ENCODE peak calls at places on chromosomes 11 and 22, in five cellular contexts. Z is NT2/D1, D is IMR-90, U is PC-3, K is neuronal stem cell. G is an unnamed sample. For H3K4me1, the result is how much of the 10 kb centered on the place peaks cover.

GRCh38 chr11:134252539-134253188 is 488 bp downstream of the THYN1 start:
- DNase-seq in Z (no peak), D (peak), U (peak), K (peak), G (peak)

GRCh38 chr11:9740202-9740881 is 76.5 kb downstream of the SWAP70 start:
- DNase-seq in Z (no peak), D (no peak), U (peak), K (no peak), G (no peak)

GRCh38 chr11:125443767-125444311 is 52.2 kb downstream of the FEZ1 start:
- DNase-seq in Z (peak), D (no peak), U (no peak), K (peak), G (no peak)

GRCh38 chr11:57306156-57306876 is 18.4 kb downstream of the TNKS1BP1 start:
- DNase-seq in Z (no peak), D (peak), U (no peak), K (no peak), G (no peak)

GRCh38 chr22:20106849-20107237 is 9.1 kb upstream of the RANBP1 start:
- DNase-seq in Z (no peak), D (no peak), U (no peak), K (no peak), G (no peak)

GRCh38 chr11:60914620-60915249 is 777 bp downstream of the TMEM109 start:
- DNase-seq in Z (no peak), D (peak), U (peak), K (no peak), G (peak)

GRCh38 chr11:69921429-69922014 is 102.3 kb upstream of the FGF3 start:
- DNase-seq in Z (no peak), D (no peak), U (no peak), K (no peak), G (no peak)

GRCh38 chr11:95084509-95084908 is 5.1 kb upstream of the ENDOD1 start:
- DNase-seq in Z (no peak), D (peak), U (peak), K (no peak), G (peak)

GRCh38 chr11:132655187-132655855 is 877.0 kb downstream of the OPCML start:
- DNase-seq in Z (no peak), D (no peak), U (no peak), K (no peak), G (no peak)

GRCh38 chr22:20052309-20053250 is 27.5 kb upstream of the DGCR8 start:
- DNase-seq in Z (no peak), D (no peak), U (no peak), K (no peak), G (no peak)

GRCh38 chr11:64331569-64332371 is 8.2 kb upstream of the CCDC88B start:
- DNase-seq in Z (no peak), D (peak), U (peak), K (no peak), G (peak)

GRCh38 chr11:69048056-69048717 is 545 bp upstream of the TPCN2 start:
- DNase-seq in Z (no peak), D (no peak), U (peak), K (no peak), G (no peak)

GRCh38 chr11:61923166-61924015 is 6.0 kb upstream of the RAB3IL1 start:
- DNase-seq in Z (peak), D (peak), U (no peak), K (no peak), G (peak)

GRCh38 chr11:43923327-43924111 is 18.9 kb upstream of the C11orf96 start:
- DNase-seq in Z (no peak), D (peak), U (peak), K (no peak), G (peak)

GRCh38 chr11:63918576-63919171 is 1.7 kb upstream of the RCOR2 start:
- DNase-seq in Z (no peak), D (no peak), U (no peak), K (no peak), G (no peak)

GRCh38 chr11:76770642-76771445 is 12.3 kb upstream of the TSKU start:
- DNase-seq in Z (peak), D (peak), U (peak), K (no peak), G (peak)

GRCh38 chr22:44099696-44100095 is 75.6 kb downstream of the PARVB start:
- DNase-seq in Z (no peak), D (no peak), U (no peak), K (no peak), G (no peak)

GRCh38 chr11:70542406-70542805 is 144.1 kb downstream of the CTTN start:
- DNase-seq in Z (no peak), D (no peak), U (no peak), K (no peak), G (no peak)

GRCh38 chr22:20761536-20761935 is 12.4 kb upstream of the SERPIND1 start:
- DNase-seq in Z (no peak), D (peak), U (no peak), K (no peak), G (peak)

GRCh38 chr11:107468596-107468995 is 11.0 kb upstream of the CWF19L2 start:
- DNase-seq in Z (no peak), D (peak), U (no peak), K (no peak), G (no peak)

GRCh38 chr11:96227244-96227643 is 115.8 kb downstream of the MAML2 start:
- DNase-seq in Z (no peak), D (no peak), U (no peak), K (no peak), G (peak)

GRCh38 chr11:95042239-95042638 is 7.0 kb upstream of the KDM4F start:
- DNase-seq in Z (no peak), D (no peak), U (no peak), K (no peak), G (no peak)

GRCh38 chr11:82989628-82990404 is 81.9 kb downstream of the RAB30 start:
- DNase-seq in Z (no peak), D (no peak), U (no peak), K (peak), G (no peak)

GRCh38 chr22:31950226-31950625 is 5.9 kb downstream of the YWHAH start:
- DNase-seq in Z (no peak), D (no peak), U (no peak), K (no peak), G (peak)

GRCh38 chr11:2885676-2886081 is at the start of gene CDKN1C:
- DNase-seq in Z (no peak), D (peak), U (peak), K (peak), G (peak)

GRCh38 chr11:116243975-116244374 is 528.8 kb downstream of the BUD13 start:
- DNase-seq in Z (no peak), D (no peak), U (no peak), K (no peak), G (no peak)

GRCh38 chr11:19076744-19077589 is 16.4 kb upstream of the MRGPRX2 start:
- DNase-seq in Z (no peak), D (peak), U (peak), K (peak), G (peak)

GRCh38 chr11:28464252-28464867 is 356.2 kb downstream of the METTL15 start:
- DNase-seq in Z (no peak), D (peak), U (no peak), K (no peak), G (peak)

GRCh38 chr22:50189184-50189848 is 3.6 kb downstream of the TRABD start:
- DNase-seq in Z (no peak), D (no peak), U (no peak), K (no peak), G (no peak)
- H3K9ac ChIP-seq in Z (no peak), D (no peak), U (no peak), K (peak), G (peak)

GRCh38 chr22:48425091-48425506 is 1402.6 kb downstream of the BRD1 start:
- DNase-seq in Z (no peak), D (no peak), U (no peak), K (no peak), G (no peak)
- H3K4me3 ChIP-seq in Z (no peak), D (no peak), U (no peak), K (no peak), G (no peak)

GRCh38 chr22:40480996-40481395 is 110.6 kb downstream of the SGSM3 start:
- DNase-seq in Z (no peak), D (no peak), U (no peak), K (no peak), G (no peak)
- H3K4me1 ChIP-seq in Z (under half), D (under half), U (under half), K (under half), G (under half)

GRCh38 chr22:29041408-29041807 is 20.2 kb downstream of the C22orf31 start:
- DNase-seq in Z (no peak), D (peak), U (no peak), K (no peak), G (peak)

GRCh38 chr22:29043906-29044575 is 17.6 kb downstream of the C22orf31 start:
- DNase-seq in Z (no peak), D (peak), U (peak), K (no peak), G (peak)

GRCh38 chr22:29040385-29041275 is 21.0 kb downstream of the C22orf31 start:
- DNase-seq in Z (peak), D (peak), U (peak), K (peak), G (peak)

GRCh38 chr22:29048822-29049654 is 12.6 kb downstream of the C22orf31 start:
- DNase-seq in Z (no peak), D (no peak), U (no peak), K (no peak), G (no peak)

DNA sequence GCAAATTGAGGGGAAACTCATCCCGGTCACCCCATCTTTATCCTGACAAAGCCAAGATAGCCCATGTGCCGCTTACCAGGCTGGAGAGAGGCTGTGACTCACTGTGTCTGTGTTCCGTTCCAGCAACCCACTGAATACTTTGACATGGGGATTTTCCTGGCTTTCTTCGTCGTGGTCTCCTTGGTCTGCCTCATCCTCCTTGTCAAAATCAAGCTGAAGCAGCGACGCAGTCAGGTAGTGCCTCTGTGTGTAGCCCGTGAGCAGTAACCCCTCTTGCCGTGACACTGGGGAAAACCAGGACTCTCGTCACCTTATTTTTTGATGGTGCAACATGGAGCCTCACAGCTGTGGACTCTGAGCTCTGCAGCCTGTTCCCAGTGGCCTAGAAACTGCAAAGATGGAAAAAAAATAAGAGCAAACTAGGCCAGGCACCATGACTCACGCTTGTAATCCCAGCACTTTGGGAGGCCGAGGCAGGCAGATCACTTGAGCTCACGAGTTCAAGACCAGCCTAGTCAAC is 16.9 kb downstream of the C22orf31 start:
- DNase-seq in Z (no peak), D (peak), U (no peak), K (no peak), G (peak)
- H3K9ac ChIP-seq in Z (no peak), D (no peak), U (no peak), K (no peak), G (peak)

DNA sequence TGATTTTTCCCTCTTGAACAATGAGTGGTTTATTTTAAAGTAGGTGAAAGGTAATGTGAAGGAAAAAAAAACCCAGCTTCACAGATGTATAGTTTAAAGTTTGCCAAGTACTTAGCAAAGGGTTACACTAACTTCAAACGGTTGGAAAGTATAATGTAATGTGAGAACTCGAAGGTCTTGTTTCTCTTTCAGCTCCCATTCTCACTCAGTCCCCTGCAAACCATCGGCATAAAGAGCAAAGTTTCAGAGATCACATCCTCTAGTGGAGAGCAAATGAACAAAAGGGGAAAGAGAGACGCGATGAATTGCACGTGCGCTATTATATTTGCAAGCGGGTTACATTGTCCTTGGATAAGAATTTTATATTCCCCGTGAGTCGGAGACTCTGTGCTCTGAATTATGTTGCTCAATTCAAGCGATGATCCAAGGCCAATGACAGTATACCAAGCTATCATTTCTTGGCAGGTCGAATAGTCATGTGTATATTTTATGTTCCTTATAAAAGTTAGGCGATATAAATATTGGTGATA is 37.6 kb upstream of the BIRC3 start:
- DNase-seq in Z (no peak), D (peak), U (peak), K (no peak), G (peak)
- H3K4me3 ChIP-seq in Z (no peak), D (peak), U (peak), K (no peak), G (peak)

DNA sequence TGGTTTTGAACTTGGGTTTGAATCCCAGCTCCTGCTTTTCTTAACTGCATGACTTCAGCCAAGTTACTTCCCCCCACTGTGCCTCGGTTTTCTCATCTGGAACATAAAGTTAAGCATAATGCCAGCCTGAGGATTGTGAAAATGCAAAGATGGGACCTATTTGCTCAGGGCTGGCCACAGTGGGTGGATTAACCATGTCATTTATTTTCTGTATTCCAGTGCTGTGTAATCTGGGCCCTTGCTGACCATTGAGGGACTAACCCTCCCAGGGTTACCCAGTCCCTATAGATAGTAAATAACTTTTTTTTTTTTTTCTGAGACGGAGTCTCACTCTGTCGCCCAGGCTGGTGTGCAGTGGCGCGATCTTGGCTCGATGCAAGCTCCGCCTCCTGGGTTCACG is 1.5 kb upstream of the VPREB3 start:
- DNase-seq in Z (no peak), D (no peak), U (no peak), K (no peak), G (no peak)
- H3K4me1 ChIP-seq in Z (under half), D (under half), U (under half), K (under half), G (under half)

DNA sequence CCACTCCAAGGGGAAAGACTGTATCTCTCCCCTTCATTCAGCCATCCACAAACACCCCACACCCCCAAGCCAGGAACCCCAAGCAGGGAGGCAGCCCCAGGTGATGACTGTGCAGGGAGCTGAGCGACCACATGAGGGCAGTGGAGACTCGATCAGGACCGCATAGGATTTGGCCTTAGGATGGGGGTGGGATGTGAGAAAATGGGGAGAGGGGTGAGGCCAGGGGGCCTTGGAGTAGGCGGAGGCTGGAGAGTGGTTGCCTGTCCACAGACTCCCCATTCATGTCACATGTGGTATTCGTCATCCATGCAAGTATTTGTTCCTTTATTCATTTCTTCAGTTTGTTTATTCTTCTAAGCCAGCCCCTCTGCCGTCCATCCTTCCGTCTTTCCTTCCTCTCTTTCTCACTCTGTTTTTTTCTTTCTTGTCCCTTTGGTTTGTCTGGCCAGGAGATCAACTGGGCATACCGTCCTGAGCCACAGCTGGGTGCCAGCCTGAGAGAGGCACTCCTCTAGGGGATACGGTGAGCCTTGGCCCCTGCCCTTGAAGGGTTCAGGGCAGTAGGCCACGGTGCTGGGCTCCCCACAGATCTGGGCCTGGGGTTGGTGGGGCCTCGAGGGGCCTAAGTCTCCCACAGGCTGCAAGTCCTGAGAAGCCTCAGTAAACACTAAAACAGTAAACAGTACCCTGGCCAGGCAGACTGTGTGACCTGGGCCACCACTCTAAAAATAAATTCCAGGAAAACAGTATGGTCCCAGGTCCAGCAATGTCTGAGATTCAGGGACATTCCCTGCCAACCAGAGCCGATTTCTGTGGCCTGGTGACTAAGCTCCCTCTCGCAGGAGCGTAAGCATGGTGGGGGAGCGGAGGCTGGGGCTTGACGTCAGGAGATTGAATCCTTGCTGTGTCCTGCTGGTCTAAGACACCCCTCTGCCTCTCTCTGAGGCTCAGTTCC is 2.5 kb upstream of the RHOD start:
- DNase-seq in Z (peak), D (peak), U (peak), K (peak), G (peak)
- H3K9ac ChIP-seq in Z (peak), D (peak), U (peak), K (no peak), G (no peak)

GRCh38 chr11:7437706-7438105 is 47.6 kb upstream of the OLFML1 start:
- DNase-seq in Z (no peak), D (no peak), U (no peak), K (no peak), G (peak)
- H3K4me3 ChIP-seq in Z (no peak), D (no peak), U (no peak), K (no peak), G (no peak)